ENCODE peak calls at places on chromosomes 5 and 9, in four cellular contexts. P, A, J and B are unnamed samples.
A peak's percentile ranks its signal among the peaks of the same experiment; 100 is the strongest.

GRCh38 chr5:140635291-140636257 is 2.6 kb upstream of the CD14 start:
- DNase-seq in P (no peak), A (no peak), J (no peak), B (no peak)

GRCh38 chr9:18786936-18787658 is 245.9 kb downstream of the SAXO1 start:
- DNase-seq in P (no peak), A (peak; percentile 21), J (no peak), B (no peak)

GRCh38 chr9:133990366-133991210 is 1.5 kb downstream of the VAV2 start:
- DNase-seq in P (no peak), A (peak; percentile 37), J (peak; percentile 49), B (peak; percentile 65)

GRCh38 chr5:21680196-21680595 is 1172.9 kb downstream of the CDH12 start:
- DNase-seq in P (no peak), A (peak; percentile 3), J (no peak), B (no peak)

GRCh38 chr5:135149229-135149955 is 115.4 kb upstream of the PITX1 start:
- DNase-seq in P (no peak), A (no peak), J (no peak), B (no peak)

GRCh38 chr9:76206821-76207220 is 187.4 kb downstream of the RFK start:
- DNase-seq in P (no peak), A (no peak), J (no peak), B (no peak)

GRCh38 chr5:150155258-150156032 is at the start of gene PDGFRB:
- DNase-seq in P (no peak), A (no peak), J (peak; percentile 72), B (peak; percentile 36)

GRCh38 chr9:35350827-35351549 is 138.9 kb upstream of the RUSC2 start:
- DNase-seq in P (no peak), A (peak; percentile 90), J (no peak), B (no peak)

GRCh38 chr9:127833555-127833954 is 20.9 kb downstream of the ENG start:
- DNase-seq in P (no peak), A (no peak), J (no peak), B (no peak)

GRCh38 chr5:42989198-42989597 is 50.9 kb downstream of the ANXA2R start:
- DNase-seq in P (no peak), A (no peak), J (no peak), B (no peak)

GRCh38 chr9:95772320-95773060 is 103.0 kb upstream of the ERCC6L2 start:
- DNase-seq in P (no peak), A (no peak), J (peak; percentile 76), B (no peak)

GRCh38 chr9:26723486-26723885 is 169.1 kb downstream of the CAAP1 start:
- DNase-seq in P (no peak), A (no peak), J (peak; percentile 15), B (peak; percentile 85)

GRCh38 chr9:92097997-92098482 is 17.2 kb downstream of the SPTLC1 start:
- DNase-seq in P (no peak), A (no peak), J (peak; percentile 96), B (no peak)

GRCh38 chr5:158487156-158487555 is 612.6 kb downstream of the EBF1 start:
- DNase-seq in P (no peak), A (no peak), J (no peak), B (no peak)

GRCh38 chr9:136380381-136380780 is 6.9 kb upstream of the CARD9 start:
- DNase-seq in P (no peak), A (no peak), J (no peak), B (no peak)

GRCh38 chr5:75366787-75367186 is 29.8 kb downstream of the HMGCR start:
- DNase-seq in P (no peak), A (no peak), J (no peak), B (no peak)

GRCh38 chr9:38713426-38713825 is 6.5 kb downstream of the FAM240B start:
- DNase-seq in P (no peak), A (no peak), J (peak; percentile 7), B (no peak)

GRCh38 chr5:31853398-31854135 is 214.6 kb downstream of the PDZD2 start:
- DNase-seq in P (no peak), A (no peak), J (no peak), B (no peak)

GRCh38 chr5:65126192-65126591 is 355.5 kb downstream of the ADAMTS6 start:
- DNase-seq in P (no peak), A (no peak), J (no peak), B (peak; percentile 40)

GRCh38 chr5:52725781-52726180 is 61.9 kb upstream of the ITGA1 start:
- DNase-seq in P (no peak), A (no peak), J (peak; percentile 35), B (peak; percentile 71)

GRCh38 chr5:126446498-126447224 is 23.5 kb downstream of the GRAMD2B start:
- DNase-seq in P (no peak), A (no peak), J (peak; percentile 75), B (no peak)

GRCh38 chr9:14306672-14307646 is 7.0 kb downstream of the NFIB start:
- DNase-seq in P (no peak), A (no peak), J (no peak), B (no peak)

GRCh38 chr9:136762915-136763648 is 1.2 kb downstream of the LCN15 start:
- DNase-seq in P (no peak), A (no peak), J (peak; percentile 67), B (peak; percentile 42)

GRCh38 chr9:28720746-28721145 is 1147.5 kb upstream of the C9orf72 start:
- DNase-seq in P (no peak), A (no peak), J (no peak), B (no peak)

GRCh38 chr5:172115541-172115982 is 72.5 kb downstream of the STK10 start:
- DNase-seq in P (no peak), A (no peak), J (no peak), B (no peak)

GRCh38 chr9:133991211-133991921 is 758 bp downstream of the VAV2 start:
- DNase-seq in P (no peak), A (no peak), J (peak; percentile 31), B (no peak)

GRCh38 chr5:108380531-108381021 is 1.3 kb downstream of the FBXL17 start:
- DNase-seq in P (peak; percentile 5), A (peak; percentile 2), J (peak; percentile 47), B (peak; percentile 63)

GRCh38 chr5:93018461-93018860 is 562.6 kb downstream of the NR2F1-AS1 start:
- DNase-seq in P (no peak), A (no peak), J (no peak), B (no peak)

GRCh38 chr5:98065261-98065909 is 708.1 kb upstream of the RGMB start:
- DNase-seq in P (no peak), A (no peak), J (no peak), B (no peak)

GRCh38 chr9:133490201-133490681 is 11.3 kb upstream of the SLC2A6 start:
- DNase-seq in P (no peak), A (no peak), J (no peak), B (no peak)

GRCh38 chr5:122978068-122978467 is 58.5 kb downstream of the PPIC start:
- DNase-seq in P (no peak), A (no peak), J (no peak), B (no peak)

GRCh38 chr9:4842734-4843133 is 50.0 kb downstream of the RCL1 start:
- DNase-seq in P (no peak), A (no peak), J (no peak), B (no peak)

GRCh38 chr9:124208571-124208970 is 49.2 kb upstream of the NEK6 start:
- DNase-seq in P (no peak), A (no peak), J (no peak), B (no peak)

GRCh38 chr5:6359941-6360683 is 18.2 kb downstream of the MED10 start:
- DNase-seq in P (no peak), A (no peak), J (no peak), B (no peak)